ENCODE peak calls at places on chromosomes 1 and 21, in seven cellular contexts. X is CD8-positive, alpha-beta T cell; I is activated T-cell treated with anti-CD3 and anti-CD28 coated beads, Interleukin-2, amount 50 U/mL, for 4 hours; A is T-helper 17 cell; E is Right ventricle myocardium superior; Z is heart right ventricle; W is aorta. K is an unnamed sample.

GRCh38 chr1:119453021-119453420 is 38.1 kb downstream of the HSD3B2 start:
- ATAC-seq in X (no peak), I (peak; percentile 57), A (no peak), E (no peak), Z (no peak), W (no peak), K (peak; percentile 34)

GRCh38 chr1:11493972-11494655 is 15.2 kb downstream of the DISP3 start:
- ATAC-seq in X (no peak), I (no peak), A (no peak), E (no peak), Z (no peak), W (no peak), K (no peak)

GRCh38 chr1:89566761-89567174 is 42.1 kb downstream of the LRRC8B start:
- ATAC-seq in X (no peak), I (no peak), A (no peak), E (peak; percentile 96), Z (peak; percentile 59), W (peak; percentile 64), K (peak; percentile 78)

GRCh38 chr1:55402117-55402516 is 187.0 kb upstream of the USP24 start:
- ATAC-seq in X (no peak), I (no peak), A (no peak), E (peak; percentile 61), Z (no peak), W (peak; percentile 65), K (peak; percentile 79)

GRCh38 chr21:15552914-15553491 is 176.8 kb upstream of the USP25 start:
- ATAC-seq in X (no peak), I (no peak), A (peak; percentile 44), E (no peak), Z (no peak), W (no peak), K (no peak)

GRCh38 chr1:7932524-7933149 is 8.0 kb downstream of the TNFRSF9 start:
- ATAC-seq in X (no peak), I (no peak), A (no peak), E (no peak), Z (no peak), W (no peak), K (no peak)

GRCh38 chr1:51661081-51661518 is 44.2 kb downstream of the OSBPL9 start:
- ATAC-seq in X (no peak), I (no peak), A (no peak), E (peak; percentile 74), Z (peak; percentile 71), W (peak; percentile 89), K (peak; percentile 86)

GRCh38 chr1:236543065-236543669 is 19.4 kb downstream of the LGALS8 start:
- ATAC-seq in X (no peak), I (peak; percentile 37), A (no peak), E (no peak), Z (no peak), W (no peak), K (peak; percentile 31)

GRCh38 chr1:226603030-226603960 is 54.7 kb downstream of the STUM start:
- ATAC-seq in X (no peak), I (no peak), A (no peak), E (peak; percentile 84), Z (peak; percentile 24), W (no peak), K (peak; percentile 35)

GRCh38 chr1:200075522-200075921 is 48.0 kb downstream of the NR5A2 start:
- ATAC-seq in X (no peak), I (no peak), A (no peak), E (peak; percentile 90), Z (peak; percentile 68), W (no peak), K (no peak)

GRCh38 chr1:112522621-112523020 is 13.9 kb downstream of the WNT2B start:
- ATAC-seq in X (no peak), I (no peak), A (no peak), E (no peak), Z (no peak), W (no peak), K (no peak)

GRCh38 chr1:89555550-89555949 is 30.9 kb downstream of the LRRC8B start:
- ATAC-seq in X (no peak), I (no peak), A (no peak), E (peak; percentile 65), Z (no peak), W (no peak), K (no peak)

GRCh38 chr1:103514920-103515503 is 10.5 kb upstream of the RNPC3 start:
- ATAC-seq in X (peak; percentile 95), I (peak; percentile 55), A (peak; percentile 86), E (peak; percentile 68), Z (no peak), W (no peak), K (peak; percentile 53)

GRCh38 chr1:30768169-30768829 is 10.7 kb upstream of the LAPTM5 start:
- ATAC-seq in X (no peak), I (no peak), A (no peak), E (no peak), Z (no peak), W (no peak), K (peak; percentile 7)

GRCh38 chr1:171751208-171751607 is 9.3 kb upstream of the VAMP4 start:
- ATAC-seq in X (no peak), I (no peak), A (no peak), E (no peak), Z (no peak), W (no peak), K (no peak)

GRCh38 chr1:201752333-201752732 is 76.6 kb upstream of the IPO9 start:
- ATAC-seq in X (no peak), I (no peak), A (no peak), E (no peak), Z (no peak), W (no peak), K (no peak)

GRCh38 chr1:183089025-183089639 is 65.9 kb downstream of the LAMC1 start:
- ATAC-seq in X (no peak), I (no peak), A (no peak), E (no peak), Z (no peak), W (no peak), K (no peak)

GRCh38 chr1:152035406-152036315 is 1.1 kb downstream of the S100A11 start:
- ATAC-seq in X (peak; percentile 8), I (no peak), A (peak; percentile 23), E (peak; percentile 32), Z (no peak), W (peak; percentile 60), K (no peak)

GRCh38 chr1:2259668-2260392 is 31.7 kb downstream of the SKI start:
- ATAC-seq in X (no peak), I (no peak), A (no peak), E (no peak), Z (no peak), W (no peak), K (no peak)

GRCh38 chr1:89692601-89693503 is 59.9 kb downstream of the LRRC8C start:
- ATAC-seq in X (no peak), I (no peak), A (no peak), E (peak; percentile 60), Z (peak; percentile 78), W (peak; percentile 29), K (no peak)

GRCh38 chr1:214002060-214002459 is 14.3 kb downstream of the PROX1 start:
- ATAC-seq in X (no peak), I (no peak), A (no peak), E (no peak), Z (no peak), W (no peak), K (no peak)

GRCh38 chr1:2415801-2416208 is 3.4 kb upstream of the PEX10 start:
- ATAC-seq in X (no peak), I (no peak), A (no peak), E (no peak), Z (no peak), W (no peak), K (no peak)

GRCh38 chr1:114224196-114224907 is 70.7 kb upstream of the SYT6 start:
- ATAC-seq in X (no peak), I (no peak), A (no peak), E (peak; percentile 45), Z (no peak), W (no peak), K (no peak)

GRCh38 chr1:224900062-224900461 is 29.4 kb upstream of the DNAH14 start:
- ATAC-seq in X (no peak), I (no peak), A (no peak), E (no peak), Z (no peak), W (no peak), K (no peak)

GRCh38 chr1:27527223-27527856 is 37.4 kb upstream of the WASF2 start:
- ATAC-seq in X (peak; percentile 13), I (no peak), A (peak; percentile 46), E (no peak), Z (peak; percentile 0), W (no peak), K (peak; percentile 7)

GRCh38 chr1:165240486-165240885 is 116.0 kb downstream of the LMX1A start:
- ATAC-seq in X (no peak), I (no peak), A (no peak), E (peak; percentile 81), Z (no peak), W (no peak), K (no peak)

GRCh38 chr1:79667848-79668696 is 661.5 kb upstream of the ADGRL4 start:
- ATAC-seq in X (no peak), I (no peak), A (no peak), E (no peak), Z (no peak), W (no peak), K (no peak)

GRCh38 chr1:76086597-76086996 is 12.1 kb downstream of the ST6GALNAC3 start:
- ATAC-seq in X (no peak), I (no peak), A (no peak), E (no peak), Z (no peak), W (no peak), K (no peak)

GRCh38 chr1:201791775-201792166 is 37.2 kb upstream of the IPO9 start:
- ATAC-seq in X (no peak), I (no peak), A (no peak), E (peak; percentile 26), Z (peak; percentile 26), W (peak; percentile 40), K (peak; percentile 43)

GRCh38 chr21:28763809-28764418 is 228.8 kb downstream of the LTN1 start:
- ATAC-seq in X (no peak), I (no peak), A (no peak), E (peak; percentile 42), Z (peak; percentile 59), W (no peak), K (no peak)

GRCh38 chr1:47594627-47595026 is 156.8 kb downstream of the FOXD2 start:
- ATAC-seq in X (no peak), I (no peak), A (no peak), E (no peak), Z (no peak), W (no peak), K (no peak)

GRCh38 chr1:147735423-147735822 is 25.0 kb downstream of the GJA5 start:
- ATAC-seq in X (no peak), I (no peak), A (no peak), E (peak; percentile 68), Z (peak; percentile 72), W (no peak), K (no peak)

GRCh38 chr1:14666376-14666775 is 67.9 kb downstream of the KAZN start:
- ATAC-seq in X (no peak), I (no peak), A (no peak), E (no peak), Z (no peak), W (no peak), K (peak; percentile 67)

GRCh38 chr1:160499631-160500030 is 23.4 kb downstream of the SLAMF6 start:
- ATAC-seq in X (no peak), I (no peak), A (no peak), E (peak; percentile 66), Z (no peak), W (no peak), K (peak; percentile 62)

GRCh38 chr1:25971044-25971881 is 26.6 kb downstream of the PAFAH2 start:
- ATAC-seq in X (peak; percentile 75), I (peak; percentile 86), A (peak; percentile 74), E (no peak), Z (no peak), W (no peak), K (no peak)

GRCh38 chr21:25031750-25032149 is 575.5 kb downstream of the MRPL39 start:
- ATAC-seq in X (no peak), I (no peak), A (no peak), E (no peak), Z (no peak), W (no peak), K (no peak)

K was measured in gastroesophageal sphincter.